ENCODE peak calls at places on chromosomes 6 and 20, in nine cellular contexts. One of them, this sample, is unnamed.

GRCh38 chr20:15561707-15562106 is 1011.5 kb downstream of the KIF16B start:
- DNase-seq in pancreas: no peak
- DNase-seq in HAP-1: peak; percentile 94
- DNase-seq in H9: no peak
- DNase-seq in CD4-positive, CD25-positive, alpha-beta regulatory T cell: no peak
- DNase-seq in BE2C: no peak
- DNase-seq in body of pancreas: no peak
- DNase-seq in MM.1S: no peak
- DNase-seq in heart left ventricle: no peak
- DNase-seq in this sample: no peak

GRCh38 chr20:23546435-23547144 is 21.7 kb downstream of the CST9L start:
- DNase-seq in BE2C: no peak
- DNase-seq in CD4-positive, CD25-positive, alpha-beta regulatory T cell: no peak
- DNase-seq in pancreas: no peak
- DNase-seq in MM.1S: no peak
- DNase-seq in heart left ventricle: no peak
- DNase-seq in HAP-1: no peak
- DNase-seq in H9: no peak
- DNase-seq in body of pancreas: no peak
- DNase-seq in this sample: no peak

GRCh38 chr6:109229536-109229935 is 134.2 kb downstream of the CEP57L1 start:
- DNase-seq in MM.1S: no peak
- DNase-seq in CD4-positive, CD25-positive, alpha-beta regulatory T cell: no peak
- DNase-seq in heart left ventricle: no peak
- DNase-seq in BE2C: no peak
- DNase-seq in body of pancreas: no peak
- DNase-seq in pancreas: no peak
- DNase-seq in HAP-1: no peak
- DNase-seq in H9: no peak
- DNase-seq in this sample: peak; percentile 48

GRCh38 chr6:169556758-169557505 is 144.9 kb downstream of the WDR27 start:
- DNase-seq in H9: no peak
- DNase-seq in heart left ventricle: no peak
- DNase-seq in body of pancreas: no peak
- DNase-seq in MM.1S: peak; percentile 90
- DNase-seq in HAP-1: no peak
- DNase-seq in pancreas: no peak
- DNase-seq in BE2C: no peak
- DNase-seq in CD4-positive, CD25-positive, alpha-beta regulatory T cell: peak; percentile 74
- DNase-seq in this sample: no peak

GRCh38 chr6:17470953-17471335 is 77.5 kb downstream of the CAP2 start:
- DNase-seq in CD4-positive, CD25-positive, alpha-beta regulatory T cell: no peak
- DNase-seq in MM.1S: no peak
- DNase-seq in pancreas: no peak
- DNase-seq in HAP-1: no peak
- DNase-seq in body of pancreas: no peak
- DNase-seq in H9: no peak
- DNase-seq in BE2C: no peak
- DNase-seq in heart left ventricle: no peak
- DNase-seq in this sample: no peak

GRCh38 chr6:142459267-142459666 is 157.5 kb downstream of the ADGRG6 start:
- DNase-seq in HAP-1: no peak
- DNase-seq in CD4-positive, CD25-positive, alpha-beta regulatory T cell: no peak
- DNase-seq in body of pancreas: no peak
- DNase-seq in MM.1S: no peak
- DNase-seq in H9: no peak
- DNase-seq in BE2C: no peak
- DNase-seq in pancreas: no peak
- DNase-seq in heart left ventricle: no peak
- DNase-seq in this sample: no peak

GRCh38 chr6:119830494-119831295 is 481.1 kb upstream of the MAN1A1 start:
- DNase-seq in heart left ventricle: no peak
- DNase-seq in CD4-positive, CD25-positive, alpha-beta regulatory T cell: no peak
- DNase-seq in H9: no peak
- DNase-seq in BE2C: no peak
- DNase-seq in MM.1S: no peak
- DNase-seq in pancreas: no peak
- DNase-seq in HAP-1: no peak
- DNase-seq in body of pancreas: no peak
- DNase-seq in this sample: no peak

GRCh38 chr6:149166747-149167146 is 150.8 kb upstream of the TAB2 start:
- DNase-seq in BE2C: peak; percentile 90
- DNase-seq in body of pancreas: no peak
- DNase-seq in MM.1S: no peak
- DNase-seq in HAP-1: no peak
- DNase-seq in heart left ventricle: no peak
- DNase-seq in pancreas: no peak
- DNase-seq in H9: no peak
- DNase-seq in CD4-positive, CD25-positive, alpha-beta regulatory T cell: no peak
- DNase-seq in this sample: no peak

GRCh38 chr6:106974337-106974998 is at the start of gene CD24:
- DNase-seq in H9: peak; percentile 76
- DNase-seq in heart left ventricle: no peak
- DNase-seq in CD4-positive, CD25-positive, alpha-beta regulatory T cell: peak; percentile 14
- DNase-seq in MM.1S: no peak
- DNase-seq in body of pancreas: peak; percentile 92
- DNase-seq in HAP-1: peak; percentile 43
- DNase-seq in BE2C: peak; percentile 52
- DNase-seq in pancreas: peak; percentile 90
- DNase-seq in this sample: peak; percentile 56

GRCh38 chr6:91097316-91097878 is 510.5 kb upstream of the MAP3K7 start:
- DNase-seq in HAP-1: no peak
- DNase-seq in pancreas: no peak
- DNase-seq in BE2C: no peak
- DNase-seq in heart left ventricle: peak; percentile 37
- DNase-seq in CD4-positive, CD25-positive, alpha-beta regulatory T cell: no peak
- DNase-seq in H9: no peak
- DNase-seq in MM.1S: no peak
- DNase-seq in body of pancreas: peak; percentile 14
- DNase-seq in this sample: no peak

GRCh38 chr20:44736170-44737021 is 9.3 kb upstream of the KCNK15 start:
- DNase-seq in H9: peak; percentile 92
- DNase-seq in CD4-positive, CD25-positive, alpha-beta regulatory T cell: peak; percentile 65
- DNase-seq in pancreas: peak; percentile 78
- DNase-seq in HAP-1: peak; percentile 83
- DNase-seq in body of pancreas: peak; percentile 71
- DNase-seq in BE2C: peak; percentile 76
- DNase-seq in MM.1S: peak; percentile 57
- DNase-seq in heart left ventricle: peak; percentile 59
- DNase-seq in this sample: peak; percentile 86

GRCh38 chr6:164130151-164130550 is 715.6 kb downstream of the QKI start:
- DNase-seq in CD4-positive, CD25-positive, alpha-beta regulatory T cell: no peak
- DNase-seq in heart left ventricle: no peak
- DNase-seq in body of pancreas: peak; percentile 12
- DNase-seq in HAP-1: no peak
- DNase-seq in BE2C: peak; percentile 26
- DNase-seq in MM.1S: no peak
- DNase-seq in pancreas: no peak
- DNase-seq in H9: no peak
- DNase-seq in this sample: no peak

GRCh38 chr6:134921980-134922313 is 28.0 kb downstream of the ALDH8A1 start:
- DNase-seq in BE2C: no peak
- DNase-seq in body of pancreas: no peak
- DNase-seq in HAP-1: no peak
- DNase-seq in pancreas: no peak
- DNase-seq in MM.1S: no peak
- DNase-seq in CD4-positive, CD25-positive, alpha-beta regulatory T cell: no peak
- DNase-seq in H9: no peak
- DNase-seq in heart left ventricle: no peak
- DNase-seq in this sample: no peak

GRCh38 chr20:63216041-63216848 is at the start of gene YTHDF1:
- DNase-seq in BE2C: peak; percentile 98
- DNase-seq in MM.1S: peak; percentile 98
- DNase-seq in H9: peak; percentile 96
- DNase-seq in pancreas: peak; percentile 98
- DNase-seq in body of pancreas: peak; percentile 98
- DNase-seq in heart left ventricle: peak; percentile 98
- DNase-seq in HAP-1: peak; percentile 89
- DNase-seq in CD4-positive, CD25-positive, alpha-beta regulatory T cell: peak; percentile 97
- DNase-seq in this sample: peak; percentile 100

GRCh38 chr20:63215101-63216040 is 560 bp downstream of the YTHDF1 start:
- DNase-seq in H9: no peak
- DNase-seq in CD4-positive, CD25-positive, alpha-beta regulatory T cell: peak; percentile 46
- DNase-seq in MM.1S: peak; percentile 8
- DNase-seq in heart left ventricle: no peak
- DNase-seq in HAP-1: peak; percentile 23
- DNase-seq in body of pancreas: peak; percentile 40
- DNase-seq in pancreas: peak; percentile 33
- DNase-seq in BE2C: peak; percentile 77
- DNase-seq in this sample: peak; percentile 99

GRCh38 chr20:63212792-63213191 is 3.1 kb downstream of the YTHDF1 start:
- DNase-seq in BE2C: no peak
- DNase-seq in H9: no peak
- DNase-seq in MM.1S: no peak
- DNase-seq in CD4-positive, CD25-positive, alpha-beta regulatory T cell: no peak
- DNase-seq in body of pancreas: no peak
- DNase-seq in pancreas: no peak
- DNase-seq in HAP-1: no peak
- DNase-seq in heart left ventricle: no peak
- DNase-seq in this sample: peak; percentile 55

GRCh38 chr20:63212393-63212730 is 3.6 kb downstream of the YTHDF1 start:
- DNase-seq in MM.1S: no peak
- DNase-seq in body of pancreas: no peak
- DNase-seq in CD4-positive, CD25-positive, alpha-beta regulatory T cell: no peak
- DNase-seq in pancreas: no peak
- DNase-seq in BE2C: no peak
- DNase-seq in HAP-1: no peak
- DNase-seq in heart left ventricle: no peak
- DNase-seq in H9: no peak
- DNase-seq in this sample: peak; percentile 92

DNA sequence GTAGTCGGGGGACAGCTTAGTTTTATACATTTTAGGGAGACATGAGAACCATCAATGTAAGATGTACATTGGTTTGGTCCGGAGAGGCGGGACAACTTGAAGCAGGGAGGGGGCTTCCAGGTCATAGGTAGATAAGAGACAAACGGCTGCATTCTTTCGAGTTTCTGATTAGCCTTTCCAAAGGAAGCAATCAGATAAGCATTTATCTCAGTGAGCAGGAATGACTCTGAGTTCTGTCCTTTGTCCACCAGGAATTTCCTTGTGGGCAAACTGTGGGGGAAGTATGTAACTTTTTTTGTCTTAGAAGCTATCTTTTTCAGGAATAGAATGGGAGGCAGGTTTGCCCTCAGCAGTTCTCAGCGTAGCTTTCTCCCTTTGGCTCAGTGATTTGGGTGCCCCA is 1.4 kb downstream of the YTHDF1 start:
- DNase-seq in H9: no peak
- DNase-seq in HAP-1: no peak
- DNase-seq in CD4-positive, CD25-positive, alpha-beta regulatory T cell: no peak
- DNase-seq in heart left ventricle: no peak
- DNase-seq in BE2C: no peak
- DNase-seq in body of pancreas: no peak
- DNase-seq in MM.1S: no peak
- DNase-seq in pancreas: no peak
- DNase-seq in this sample: peak; percentile 17
- H3K4me1 ChIP-seq in H9: no peaks in the 10 kb centered on the region
- H3K4me1 ChIP-seq in HAP-1: peaks cover 15% of the 10 kb centered on the region
- H3K4me1 ChIP-seq in CD4-positive, CD25-positive, alpha-beta regulatory T cell: peaks cover 35% of the 10 kb centered on the region
- H3K4me1 ChIP-seq in heart left ventricle: peaks cover 32% of the 10 kb centered on the region
- H3K4me1 ChIP-seq in BE2C: peaks cover 15% of the 10 kb centered on the region
- H3K4me1 ChIP-seq in body of pancreas: peaks cover 52% of the 10 kb centered on the region
- H3K4me1 ChIP-seq in MM.1S: peaks cover 13% of the 10 kb centered on the region
- H3K4me1 ChIP-seq in pancreas: peaks cover 26% of the 10 kb centered on the region
- H3K4me1 ChIP-seq in this sample: peaks cover 21% of the 10 kb centered on the region

GRCh38 chr20:20414640-20415274 is 46.9 kb downstream of the INSM1 start:
- DNase-seq in MM.1S: no peak
- DNase-seq in body of pancreas: no peak
- DNase-seq in CD4-positive, CD25-positive, alpha-beta regulatory T cell: no peak
- DNase-seq in heart left ventricle: no peak
- DNase-seq in HAP-1: peak; percentile 18
- DNase-seq in pancreas: no peak
- DNase-seq in BE2C: no peak
- DNase-seq in H9: no peak
- DNase-seq in this sample: no peak
- H3K4me1 ChIP-seq in MM.1S: peaks cover 18% of the 10 kb centered on the region
- H3K4me1 ChIP-seq in body of pancreas: peaks cover 7% of the 10 kb centered on the region
- H3K4me1 ChIP-seq in CD4-positive, CD25-positive, alpha-beta regulatory T cell: no peaks in the 10 kb centered on the region
- H3K4me1 ChIP-seq in heart left ventricle: peaks cover 11% of the 10 kb centered on the region
- H3K4me1 ChIP-seq in HAP-1: peaks cover 12% of the 10 kb centered on the region
- H3K4me1 ChIP-seq in pancreas: peaks cover 5% of the 10 kb centered on the region
- H3K4me1 ChIP-seq in BE2C: peaks cover 28% of the 10 kb centered on the region
- H3K4me1 ChIP-seq in H9: peaks cover 3% of the 10 kb centered on the region
- H3K4me1 ChIP-seq in this sample: no peaks in the 10 kb centered on the region

DNA sequence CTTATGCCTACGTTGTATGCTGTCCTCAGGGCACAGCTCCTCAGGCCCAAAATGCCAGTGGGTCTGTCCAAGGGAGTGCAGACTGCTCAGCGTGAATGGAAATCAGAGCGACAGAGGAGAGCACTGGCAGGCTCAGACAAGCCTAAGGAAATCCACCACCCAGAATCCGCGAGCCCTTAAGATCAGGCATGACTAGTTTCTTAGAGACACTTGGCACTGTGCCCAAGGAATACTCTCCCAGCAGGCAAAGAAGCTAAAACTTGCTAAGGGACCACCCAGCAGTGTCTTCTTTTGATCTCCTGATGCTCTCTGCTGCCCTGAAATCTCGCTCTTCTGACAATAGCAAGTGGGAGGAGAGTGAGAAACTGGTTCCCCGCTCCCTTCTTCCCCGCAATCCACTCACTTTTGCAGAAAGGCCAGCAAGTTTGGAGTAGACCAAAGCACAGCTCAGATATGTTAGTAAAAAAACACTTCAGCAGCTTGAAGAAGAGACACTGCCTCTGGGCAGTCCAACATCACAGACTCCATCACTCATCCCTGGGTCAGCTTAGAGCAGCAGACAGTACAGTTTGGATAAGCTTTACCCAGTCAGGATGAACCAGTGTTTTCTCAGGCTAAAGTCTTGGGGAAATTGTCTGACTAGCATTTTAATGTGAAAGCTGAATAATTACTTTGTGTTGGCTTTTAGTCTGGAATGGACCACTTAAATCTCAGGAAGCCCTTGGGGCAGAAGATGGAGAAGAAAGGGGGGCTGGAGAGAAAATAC is 32.4 kb downstream of the TRAF3IP2 start:
- DNase-seq in pancreas: no peak
- DNase-seq in heart left ventricle: no peak
- DNase-seq in BE2C: no peak
- DNase-seq in HAP-1: no peak
- DNase-seq in H9: no peak
- DNase-seq in MM.1S: no peak
- DNase-seq in CD4-positive, CD25-positive, alpha-beta regulatory T cell: no peak
- DNase-seq in body of pancreas: no peak
- DNase-seq in this sample: peak; percentile 80
- H3K4me1 ChIP-seq in pancreas: no peaks in the 10 kb centered on the region
- H3K4me1 ChIP-seq in heart left ventricle: peaks cover 30% of the 10 kb centered on the region
- H3K4me1 ChIP-seq in BE2C: peaks cover 38% of the 10 kb centered on the region
- H3K4me1 ChIP-seq in HAP-1: peaks cover 9% of the 10 kb centered on the region
- H3K4me1 ChIP-seq in H9: peaks cover 2% of the 10 kb centered on the region
- H3K4me1 ChIP-seq in MM.1S: no peaks in the 10 kb centered on the region
- H3K4me1 ChIP-seq in CD4-positive, CD25-positive, alpha-beta regulatory T cell: peaks cover 7% of the 10 kb centered on the region
- H3K4me1 ChIP-seq in body of pancreas: no peaks in the 10 kb centered on the region
- H3K4me1 ChIP-seq in this sample: peaks cover 34% of the 10 kb centered on the region

DNA sequence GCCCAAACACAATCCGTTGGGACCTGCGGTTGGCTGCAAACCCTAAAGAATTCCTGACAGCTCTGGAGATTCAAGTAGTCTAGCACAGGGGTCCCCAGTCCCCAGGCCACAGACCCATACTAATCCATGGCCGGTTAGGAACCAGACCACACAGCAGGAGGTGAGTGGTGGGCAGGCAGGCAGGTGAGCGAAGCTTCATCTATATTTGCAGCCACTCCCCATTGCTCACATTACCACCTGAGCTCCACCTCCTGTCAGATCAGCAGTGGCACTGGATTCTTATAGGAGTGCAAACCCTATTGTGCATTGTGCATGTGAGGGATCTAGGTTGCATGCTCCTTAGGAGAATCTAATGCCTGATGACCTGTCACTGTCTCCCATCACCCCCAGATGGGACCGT is 16.6 kb downstream of the TFEB start:
- DNase-seq in pancreas: no peak
- DNase-seq in MM.1S: no peak
- DNase-seq in H9: no peak
- DNase-seq in HAP-1: no peak
- DNase-seq in heart left ventricle: no peak
- DNase-seq in body of pancreas: no peak
- DNase-seq in CD4-positive, CD25-positive, alpha-beta regulatory T cell: no peak
- DNase-seq in BE2C: no peak
- DNase-seq in this sample: no peak
- H3K4me1 ChIP-seq in pancreas: no peaks in the 10 kb centered on the region
- H3K4me1 ChIP-seq in MM.1S: peaks cover 18% of the 10 kb centered on the region
- H3K4me1 ChIP-seq in H9: no peaks in the 10 kb centered on the region
- H3K4me1 ChIP-seq in HAP-1: no peaks in the 10 kb centered on the region
- H3K4me1 ChIP-seq in heart left ventricle: peaks cover 45% of the 10 kb centered on the region
- H3K4me1 ChIP-seq in body of pancreas: peaks cover 33% of the 10 kb centered on the region
- H3K4me1 ChIP-seq in CD4-positive, CD25-positive, alpha-beta regulatory T cell: no peaks in the 10 kb centered on the region
- H3K4me1 ChIP-seq in BE2C: peaks cover 2% of the 10 kb centered on the region
- H3K4me1 ChIP-seq in this sample: peaks cover 27% of the 10 kb centered on the region